ENCODE peak calls at places on chromosome 6, in six cellular contexts. One of them, this sample, is unnamed.

GRCh38 chr6:116220172-116220571 is 33.7 kb downstream of the TSPYL4 start:
- DNase-seq in stimulated activated CD8-positive, alpha-beta memory T cell treated with anti-CD3 and anti-CD28 coated beads, Interleukin-4, amount 100 ng/mL, for 4 hours: no peak
- DNase-seq in NCI-H146: no peak
- DNase-seq in brain microvascular endothelial cell: no peak
- DNase-seq in HT1080: peak; percentile 36
- DNase-seq in LoVo: no peak
- DNase-seq in this sample: no peak

GRCh38 chr6:45657243-45657642 is 279.5 kb upstream of the SUPT3H start:
- DNase-seq in stimulated activated CD8-positive, alpha-beta memory T cell treated with anti-CD3 and anti-CD28 coated beads, Interleukin-4, amount 100 ng/mL, for 4 hours: no peak
- DNase-seq in NCI-H146: no peak
- DNase-seq in brain microvascular endothelial cell: no peak
- DNase-seq in HT1080: no peak
- DNase-seq in LoVo: no peak
- DNase-seq in this sample: no peak

GRCh38 chr6:28413681-28414080 is 14.1 kb upstream of the ZSCAN12 start:
- DNase-seq in stimulated activated CD8-positive, alpha-beta memory T cell treated with anti-CD3 and anti-CD28 coated beads, Interleukin-4, amount 100 ng/mL, for 4 hours: no peak
- DNase-seq in NCI-H146: no peak
- DNase-seq in brain microvascular endothelial cell: no peak
- DNase-seq in HT1080: no peak
- DNase-seq in LoVo: no peak
- DNase-seq in this sample: no peak

GRCh38 chr6:160327981-160328380 is 20.2 kb upstream of the SLC22A3 start:
- DNase-seq in stimulated activated CD8-positive, alpha-beta memory T cell treated with anti-CD3 and anti-CD28 coated beads, Interleukin-4, amount 100 ng/mL, for 4 hours: no peak
- DNase-seq in NCI-H146: no peak
- DNase-seq in brain microvascular endothelial cell: no peak
- DNase-seq in HT1080: no peak
- DNase-seq in LoVo: no peak
- DNase-seq in this sample: no peak

GRCh38 chr6:170031684-170032121 is 259.2 kb downstream of the DLL1 start:
- DNase-seq in stimulated activated CD8-positive, alpha-beta memory T cell treated with anti-CD3 and anti-CD28 coated beads, Interleukin-4, amount 100 ng/mL, for 4 hours: no peak
- DNase-seq in NCI-H146: no peak
- DNase-seq in brain microvascular endothelial cell: no peak
- DNase-seq in HT1080: no peak
- DNase-seq in LoVo: no peak
- DNase-seq in this sample: peak; percentile 40

GRCh38 chr6:128807577-128807976 is 75.4 kb upstream of the LAMA2 start:
- DNase-seq in stimulated activated CD8-positive, alpha-beta memory T cell treated with anti-CD3 and anti-CD28 coated beads, Interleukin-4, amount 100 ng/mL, for 4 hours: no peak
- DNase-seq in NCI-H146: peak; percentile 33
- DNase-seq in brain microvascular endothelial cell: no peak
- DNase-seq in HT1080: peak; percentile 64
- DNase-seq in LoVo: peak; percentile 38
- DNase-seq in this sample: no peak

GRCh38 chr6:33894438-33894837 is 90.6 kb upstream of the MLN start:
- DNase-seq in stimulated activated CD8-positive, alpha-beta memory T cell treated with anti-CD3 and anti-CD28 coated beads, Interleukin-4, amount 100 ng/mL, for 4 hours: no peak
- DNase-seq in NCI-H146: no peak
- DNase-seq in brain microvascular endothelial cell: no peak
- DNase-seq in HT1080: no peak
- DNase-seq in LoVo: no peak
- DNase-seq in this sample: no peak

GRCh38 chr6:13908955-13909381 is 15.8 kb upstream of the RNF182 start:
- DNase-seq in stimulated activated CD8-positive, alpha-beta memory T cell treated with anti-CD3 and anti-CD28 coated beads, Interleukin-4, amount 100 ng/mL, for 4 hours: no peak
- DNase-seq in NCI-H146: peak; percentile 81
- DNase-seq in brain microvascular endothelial cell: peak; percentile 60
- DNase-seq in HT1080: peak; percentile 55
- DNase-seq in LoVo: peak; percentile 66
- DNase-seq in this sample: no peak

GRCh38 chr6:21587925-21588811 is 5.4 kb upstream of the SOX4 start:
- DNase-seq in stimulated activated CD8-positive, alpha-beta memory T cell treated with anti-CD3 and anti-CD28 coated beads, Interleukin-4, amount 100 ng/mL, for 4 hours: no peak
- DNase-seq in NCI-H146: peak; percentile 92
- DNase-seq in brain microvascular endothelial cell: peak; percentile 63
- DNase-seq in HT1080: peak; percentile 11
- DNase-seq in LoVo: no peak
- DNase-seq in this sample: peak; percentile 54

GRCh38 chr6:12545837-12546658 is 170.5 kb upstream of the PHACTR1 start:
- DNase-seq in stimulated activated CD8-positive, alpha-beta memory T cell treated with anti-CD3 and anti-CD28 coated beads, Interleukin-4, amount 100 ng/mL, for 4 hours: no peak
- DNase-seq in NCI-H146: no peak
- DNase-seq in brain microvascular endothelial cell: peak; percentile 71
- DNase-seq in HT1080: peak; percentile 83
- DNase-seq in LoVo: peak; percentile 52
- DNase-seq in this sample: no peak

GRCh38 chr6:118298476-118298875 is 249.6 kb upstream of the PLN start:
- DNase-seq in stimulated activated CD8-positive, alpha-beta memory T cell treated with anti-CD3 and anti-CD28 coated beads, Interleukin-4, amount 100 ng/mL, for 4 hours: no peak
- DNase-seq in NCI-H146: no peak
- DNase-seq in brain microvascular endothelial cell: no peak
- DNase-seq in HT1080: no peak
- DNase-seq in LoVo: no peak
- DNase-seq in this sample: no peak

GRCh38 chr6:25883536-25883935 is 9.5 kb upstream of the SLC17A3 start:
- DNase-seq in stimulated activated CD8-positive, alpha-beta memory T cell treated with anti-CD3 and anti-CD28 coated beads, Interleukin-4, amount 100 ng/mL, for 4 hours: no peak
- DNase-seq in NCI-H146: no peak
- DNase-seq in brain microvascular endothelial cell: no peak
- DNase-seq in HT1080: peak; percentile 46
- DNase-seq in LoVo: no peak
- DNase-seq in this sample: no peak

GRCh38 chr6:4280721-4281120 is 145.3 kb upstream of the ECI2 start:
- DNase-seq in stimulated activated CD8-positive, alpha-beta memory T cell treated with anti-CD3 and anti-CD28 coated beads, Interleukin-4, amount 100 ng/mL, for 4 hours: no peak
- DNase-seq in NCI-H146: no peak
- DNase-seq in brain microvascular endothelial cell: peak; percentile 85
- DNase-seq in HT1080: peak; percentile 79
- DNase-seq in LoVo: peak; percentile 35
- DNase-seq in this sample: no peak